ENCODE peak calls at places on chromosomes 16 and 17, in ten cellular contexts. O is stimulated activated CD8-positive, alpha-beta memory T cell treated with anti-CD3 and anti-CD28 coated beads, Interleukin-7, amount 100 ng/mL, for 1 hour; D is T-helper 1 cell; B is A549; M is uterus; H is iris pigment epithelial cell; A is heart left ventricle; I is activated CD4-positive, CD25-positive, alpha-beta regulatory T cell treated with anti-CD3 and anti-CD28 coated beads, Interleukin-2, amount 50 U/mL, for 72 hours; U is NCI-H748 treated with DMSO at 0.1 percent for 48 hours; T is hypothalamus. Z is an unnamed sample.

GRCh38 chr17:38509772-38510423 is 81.6 kb downstream of the ARHGAP23 start:
- DNase-seq in O (no peak), D (no peak), B (no peak), M (no peak), H (peak), A (peak), I (no peak), U (no peak), T (no peak), Z (no peak)

GRCh38 chr17:47801176-47801765 is 20.3 kb downstream of the OSBPL7 start:
- DNase-seq in O (no peak), D (no peak), B (no peak), M (no peak), H (no peak), A (no peak), I (no peak), U (no peak), T (no peak), Z (no peak)

GRCh38 chr16:49854227-49855203 is 1.4 kb downstream of the ZNF423 start:
- DNase-seq in O (no peak), D (no peak), B (peak), M (peak), H (no peak), A (no peak), I (no peak), U (no peak), T (no peak), Z (no peak)

GRCh38 chr16:76837872-76838271 is 353.1 kb upstream of the MON1B start:
- DNase-seq in O (no peak), D (no peak), B (no peak), M (no peak), H (no peak), A (no peak), I (no peak), U (no peak), T (no peak), Z (no peak)

GRCh38 chr17:75683467-75684041 is 16.4 kb downstream of the SAP30BP start:
- DNase-seq in O (no peak), D (no peak), B (peak), M (no peak), H (peak), A (no peak), I (no peak), U (no peak), T (no peak), Z (no peak)

GRCh38 chr16:17970816-17971291 is 365.7 kb downstream of the NPIPA8 start:
- DNase-seq in O (no peak), D (no peak), B (no peak), M (no peak), H (no peak), A (no peak), I (no peak), U (no peak), T (no peak), Z (no peak)

GRCh38 chr17:75252039-75252816 is 9.2 kb downstream of the GGA3 start:
- DNase-seq in O (no peak), D (no peak), B (no peak), M (no peak), H (no peak), A (no peak), I (no peak), U (no peak), T (no peak), Z (no peak)

GRCh38 chr17:70621593-70621992 is 452.3 kb downstream of the KCNJ2 start:
- DNase-seq in O (no peak), D (no peak), B (no peak), M (no peak), H (peak), A (no peak), I (no peak), U (no peak), T (no peak), Z (no peak)

GRCh38 chr16:56828641-56829040 is 36.4 kb upstream of the SLC12A3 start:
- DNase-seq in O (no peak), D (no peak), B (no peak), M (no peak), H (no peak), A (no peak), I (no peak), U (no peak), T (no peak), Z (no peak)

GRCh38 chr16:51062039-51062438 is 89.0 kb downstream of the SALL1 start:
- DNase-seq in O (no peak), D (no peak), B (peak), M (no peak), H (no peak), A (no peak), I (no peak), U (no peak), T (no peak), Z (no peak)